ENCODE peak calls at places on chromosome 6, in four cellular contexts. Z, I, U and G are unnamed samples.

GRCh38 chr6:142301421-142302391 is at the start of gene ADGRG6:
- DNase-seq in Z (peak; percentile 78), I (peak; percentile 56), U (peak; percentile 87), G (peak; percentile 45)

GRCh38 chr6:45605971-45606370 is 228.2 kb upstream of the SUPT3H start:
- DNase-seq in Z (no peak), I (no peak), U (no peak), G (no peak)

GRCh38 chr6:131116755-131117360 is 18.4 kb upstream of the AKAP7 start:
- DNase-seq in Z (peak; percentile 33), I (no peak), U (peak; percentile 78), G (peak; percentile 23)

GRCh38 chr6:4384638-4385036 is 249.3 kb upstream of the ECI2 start:
- DNase-seq in Z (peak; percentile 68), I (no peak), U (peak; percentile 39), G (no peak)

GRCh38 chr6:164097557-164098398 is 683.3 kb downstream of the QKI start:
- DNase-seq in Z (peak; percentile 36), I (peak; percentile 50), U (peak; percentile 45), G (no peak)

GRCh38 chr6:163667372-163668060 is 253.0 kb downstream of the QKI start:
- DNase-seq in Z (no peak), I (no peak), U (no peak), G (peak; percentile 80)

GRCh38 chr6:46925563-46926253 is 4.0 kb upstream of the ADGRF5 start:
- DNase-seq in Z (no peak), I (no peak), U (no peak), G (no peak)

GRCh38 chr6:82331031-82331773 is 32.4 kb upstream of the TPBG start:
- DNase-seq in Z (peak; percentile 37), I (no peak), U (peak; percentile 40), G (no peak)

GRCh38 chr6:82033631-82034211 is 213.8 kb downstream of the IBTK start:
- DNase-seq in Z (no peak), I (peak; percentile 48), U (no peak), G (no peak)

GRCh38 chr6:5481024-5481423 is 219.7 kb downstream of the FARS2 start:
- DNase-seq in Z (peak; percentile 23), I (no peak), U (no peak), G (no peak)

GRCh38 chr6:12174878-12175277 is 115.3 kb upstream of the EDN1 start:
- DNase-seq in Z (no peak), I (no peak), U (no peak), G (no peak)

GRCh38 chr6:158185729-158186456 is 17.7 kb downstream of the GTF2H5 start:
- DNase-seq in Z (no peak), I (no peak), U (no peak), G (no peak)

GRCh38 chr6:132445201-132445951 is 44.1 kb upstream of the MOXD1 start:
- DNase-seq in Z (no peak), I (no peak), U (peak; percentile 26), G (no peak)

GRCh38 chr6:35185302-35185681 is 28.5 kb upstream of the SCUBE3 start:
- DNase-seq in Z (no peak), I (peak; percentile 62), U (no peak), G (no peak)

GRCh38 chr6:136403166-136403980 is 113.7 kb upstream of the BCLAF1 start:
- DNase-seq in Z (no peak), I (no peak), U (no peak), G (no peak)

GRCh38 chr6:4581468-4582420 is 194.5 kb upstream of the CDYL start:
- DNase-seq in Z (no peak), I (no peak), U (no peak), G (no peak)

GRCh38 chr6:43083041-43083669 is 7.0 kb downstream of the PTK7 start:
- DNase-seq in Z (no peak), I (no peak), U (no peak), G (no peak)

GRCh38 chr6:138869343-138869742 is 73.5 kb downstream of the ECT2L start:
- DNase-seq in Z (peak; percentile 19), I (no peak), U (no peak), G (no peak)

GRCh38 chr6:72959821-72960220 is 265.5 kb downstream of the KHDC1L start:
- DNase-seq in Z (no peak), I (no peak), U (no peak), G (no peak)

GRCh38 chr6:170288091-170288631 is 2.7 kb downstream of the DLL1 start:
- DNase-seq in Z (no peak), I (peak; percentile 48), U (no peak), G (no peak)

GRCh38 chr6:34589633-34590139 is 33.6 kb upstream of the SPDEF start:
- DNase-seq in Z (no peak), I (no peak), U (no peak), G (no peak)

GRCh38 chr6:34816635-34817301 is 24.9 kb downstream of the BLTP3A start:
- DNase-seq in Z (no peak), I (no peak), U (no peak), G (no peak)

GRCh38 chr6:125747589-125748533 is 1.6 kb upstream of the HEY2 start:
- DNase-seq in Z (peak; percentile 69), I (peak; percentile 71), U (peak; percentile 78), G (peak; percentile 45)

GRCh38 chr6:44489912-44490604 is 102.6 kb downstream of the CDC5L start:
- DNase-seq in Z (no peak), I (no peak), U (no peak), G (no peak)

GRCh38 chr6:34593741-34594140 is 37.6 kb upstream of the SPDEF start:
- DNase-seq in Z (no peak), I (no peak), U (no peak), G (no peak)

GRCh38 chr6:37566209-37566859 is 66.6 kb upstream of the CCDC167 start:
- DNase-seq in Z (peak; percentile 89), I (peak; percentile 65), U (peak; percentile 84), G (peak; percentile 77)

DNA sequence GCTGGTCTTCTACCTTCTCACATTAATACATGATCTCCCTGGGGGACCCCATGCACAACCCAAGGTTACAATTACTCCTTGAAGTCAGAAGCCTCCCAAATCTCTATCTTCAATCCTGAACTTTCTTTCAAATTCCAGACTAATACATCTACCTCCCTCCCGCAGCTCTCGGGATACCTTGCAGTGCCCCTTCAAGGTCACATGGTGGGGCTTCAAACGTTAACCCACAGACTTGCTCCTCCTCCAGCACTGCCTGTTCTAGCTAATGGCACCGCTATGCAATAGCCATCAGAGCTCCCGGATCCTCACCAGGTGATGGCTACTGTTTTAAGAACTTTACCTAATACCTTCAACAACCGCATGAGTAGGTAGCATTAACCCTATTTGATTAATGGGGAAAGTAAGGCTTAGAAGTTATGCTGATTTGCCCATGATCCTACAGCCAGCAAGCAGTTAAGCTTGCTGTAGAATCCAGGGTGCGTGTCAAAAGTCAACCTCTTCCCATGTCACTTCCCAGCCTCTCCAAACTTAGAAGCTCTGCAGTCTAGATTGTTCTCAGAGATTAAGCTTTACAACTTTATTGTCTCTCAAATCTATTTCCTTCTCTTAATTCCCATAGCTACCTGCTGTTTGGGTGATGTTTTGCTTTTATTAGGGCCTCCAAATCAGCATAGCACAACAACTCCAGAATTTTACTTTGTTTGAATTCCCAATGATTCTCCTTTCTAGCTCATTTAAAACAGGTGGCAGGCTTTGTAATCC is 44.7 kb downstream of the PLAGL1 start:
- DNase-seq in Z (peak; percentile 45), I (no peak), U (peak; percentile 56), G (no peak)
- H3K4me3 ChIP-seq in Z (peak overlapping the region; percentile 41), I (no peak overlapping the region), U (no peak overlapping the region), G (no peak overlapping the region)

GRCh38 chr6:40036186-40036585 is 101.9 kb upstream of the MOCS1 start:
- DNase-seq in Z (no peak), I (no peak), U (no peak), G (no peak)

GRCh38 chr6:40042232-40042631 is 108.0 kb upstream of the MOCS1 start:
- DNase-seq in Z (no peak), I (no peak), U (no peak), G (no peak)

GRCh38 chr6:40039042-40039441 is 104.8 kb upstream of the MOCS1 start:
- DNase-seq in Z (no peak), I (no peak), U (no peak), G (no peak)

GRCh38 chr6:40037271-40037670 is 103.0 kb upstream of the MOCS1 start:
- DNase-seq in Z (no peak), I (no peak), U (no peak), G (no peak)

GRCh38 chr6:40038626-40039025 is 104.4 kb upstream of the MOCS1 start:
- DNase-seq in Z (no peak), I (no peak), U (peak; percentile 1), G (no peak)
- TF ChIP-seq CTCF in Z (no peak), I (no peak), U (no peak), G (no peak)

DNA sequence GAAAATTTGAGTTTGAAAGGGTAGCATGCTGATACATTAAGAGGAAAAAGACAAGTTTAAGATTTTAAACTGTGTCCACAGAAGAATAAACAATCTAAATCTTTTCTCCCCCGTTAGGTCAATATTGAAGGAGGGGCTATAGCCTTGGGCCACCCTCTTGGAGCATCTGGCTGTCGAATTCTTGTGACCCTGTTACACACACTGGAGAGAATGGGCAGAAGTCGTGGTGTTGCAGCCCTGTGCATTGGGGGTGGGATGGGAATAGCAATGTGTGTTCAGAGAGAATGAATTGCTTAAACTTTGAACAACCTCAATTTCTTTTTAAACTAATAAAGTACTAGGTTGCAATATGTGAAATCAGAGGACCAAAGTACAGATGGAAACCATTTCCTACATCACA is 10.9 kb downstream of the TCP1 start:
- DNase-seq in Z (no peak), I (no peak), U (no peak), G (no peak)
- H3K36me3 ChIP-seq in Z (peaks cover 22% of the 10 kb centered on the region), I (peaks cover 78% of the 10 kb centered on the region), U (peaks cover 85% of the 10 kb centered on the region), G (peaks cover 27% of the 10 kb centered on the region)

GRCh38 chr6:167573461-167574215 is 248.8 kb downstream of the TTLL2 start:
- DNase-seq in Z (no peak), I (no peak), U (no peak), G (no peak)

GRCh38 chr6:167575201-167575696 is 250.4 kb downstream of the TTLL2 start:
- DNase-seq in Z (no peak), I (no peak), U (no peak), G (no peak)

GRCh38 chr6:167572841-167573271 is 248.0 kb downstream of the TTLL2 start:
- DNase-seq in Z (no peak), I (peak; percentile 78), U (no peak), G (no peak)

GRCh38 chr6:167576050-167576741 is 250.5 kb upstream of the AFDN start:
- DNase-seq in Z (no peak), I (no peak), U (no peak), G (no peak)

GRCh38 chr6:167574431-167575097 is 249.7 kb downstream of the TTLL2 start:
- DNase-seq in Z (no peak), I (peak; percentile 79), U (no peak), G (no peak)
- H3K4me3 ChIP-seq in Z (no peak overlapping the region), I (peak overlapping the region; percentile 37), U (no peak overlapping the region), G (no peak overlapping the region)

GRCh38 chr6:115487331-115487730 is 573.4 kb downstream of the FRK start:
- DNase-seq in Z (no peak), I (no peak), U (no peak), G (no peak)

DNA sequence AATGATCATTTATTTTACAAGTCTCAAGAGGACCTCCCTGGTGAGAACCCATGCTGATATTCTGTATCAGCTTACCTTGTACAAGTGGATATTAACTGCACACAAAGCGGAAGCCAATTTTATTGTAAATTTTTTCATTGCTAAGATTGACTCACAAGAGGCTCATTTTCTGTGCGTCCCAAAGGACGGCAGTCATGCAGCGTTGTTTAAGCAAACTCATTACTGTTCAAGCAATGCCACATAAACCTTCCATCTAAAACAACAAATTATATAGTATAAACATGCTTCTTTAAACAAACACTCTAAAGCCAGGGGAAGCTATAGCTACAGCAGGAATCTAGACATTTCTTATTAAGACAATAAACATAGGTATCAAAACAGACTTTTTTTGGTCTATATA is 575.3 kb downstream of the FRK start:
- DNase-seq in Z (no peak), I (no peak), U (no peak), G (no peak)
- TF ChIP-seq CTCF in Z (no peak), I (no peak), U (no peak), G (no peak)

GRCh38 chr6:25973923-25974555 is 11.4 kb downstream of the TRIM38 start:
- DNase-seq in Z (no peak), I (no peak), U (no peak), G (no peak)
- H3K36me3 ChIP-seq in Z (no peaks in the 10 kb centered on the region), I (peaks cover 99% of the 10 kb centered on the region), U (no peaks in the 10 kb centered on the region), G (peaks cover 12% of the 10 kb centered on the region)